ENCODE peak calls at places on chromosome 20, in seven cellular contexts. W, Y, P, I, T, F and Q are unnamed samples.
A peak's percentile ranks its signal among the peaks of the same experiment; 100 is the strongest.

GRCh38 chr20:7806831-7807230 is 133.4 kb downstream of the HAO1 start:
- DNase-seq in T (no peak), I (no peak), W (no peak), F (no peak), Y (no peak), P (peak; percentile 27), Q (no peak)

GRCh38 chr20:35021063-35021462 is 65.4 kb downstream of the MYH7B start:
- DNase-seq in P (peak; percentile 88), W (no peak), F (no peak), Y (peak; percentile 4), I (no peak), T (no peak), Q (no peak)

GRCh38 chr20:34643919-34644318 is 33.0 kb downstream of the PIGU start:
- DNase-seq in I (no peak), T (no peak), W (no peak), P (peak; percentile 92), Y (peak; percentile 40), F (peak; percentile 62), Q (no peak)

GRCh38 chr20:3796477-3797225 is 541 bp downstream of the CDC25B start:
- DNase-seq in T (no peak), P (no peak), I (no peak), Y (no peak), F (no peak), W (no peak), Q (no peak)

GRCh38 chr20:20498081-20498861 is 130.4 kb downstream of the INSM1 start:
- DNase-seq in I (no peak), W (no peak), T (no peak), F (peak; percentile 32), P (peak; percentile 4), Y (peak; percentile 14), Q (no peak)

GRCh38 chr20:31879143-31879987 is 8.9 kb downstream of the TTLL9 start:
- DNase-seq in F (peak; percentile 94), W (peak; percentile 93), I (peak; percentile 97), Y (peak; percentile 95), T (peak; percentile 90), P (peak; percentile 96), Q (peak; percentile 95)

GRCh38 chr20:6654490-6655247 is 112.8 kb upstream of the BMP2 start:
- DNase-seq in Y (peak; percentile 26), W (no peak), I (no peak), T (no peak), F (no peak), P (no peak), Q (no peak)

GRCh38 chr20:51463560-51463959 is 79.0 kb downstream of the NFATC2 start:
- DNase-seq in F (no peak), Y (no peak), T (no peak), I (no peak), W (no peak), P (no peak), Q (no peak)

GRCh38 chr20:51368461-51369211 is 173.9 kb downstream of the NFATC2 start:
- DNase-seq in W (no peak), I (no peak), T (no peak), P (no peak), F (no peak), Y (peak; percentile 50), Q (no peak)

GRCh38 chr20:4281258-4282055 is 266.1 kb upstream of the RNF24 start:
- DNase-seq in Y (no peak), F (no peak), T (no peak), W (no peak), I (no peak), P (no peak), Q (no peak)

GRCh38 chr20:56621730-56622129 is 7.4 kb upstream of the TFAP2C start:
- DNase-seq in W (no peak), P (no peak), T (no peak), Y (no peak), I (no peak), F (no peak), Q (no peak)

GRCh38 chr20:40651121-40651520 is 37.9 kb downstream of the MAFB start:
- DNase-seq in Y (peak; percentile 75), W (no peak), I (no peak), T (no peak), F (no peak), P (peak; percentile 69), Q (no peak)

GRCh38 chr20:63957004-63957689 is 931 bp upstream of the UCKL1 start:
- DNase-seq in Y (peak; percentile 66), P (peak; percentile 58), W (peak; percentile 65), T (peak; percentile 86), I (peak; percentile 68), F (peak; percentile 37), Q (peak; percentile 77)
- TF ChIP-seq CTCF in Y (peak; percentile 13), P (no peak), W (no peak), T (peak; percentile 10), I (no peak), F (peak; percentile 50), Q (no peak)

GRCh38 chr20:63453029-63453523 is 19.4 kb downstream of the KCNQ2 start:
- DNase-seq in F (no peak), P (no peak), T (no peak), Y (no peak), W (no peak), I (no peak), Q (peak; percentile 57)
- TF ChIP-seq CTCF in F (no peak), P (no peak), T (no peak), Y (no peak), W (peak; percentile 32), I (no peak), Q (peak; percentile 41)

GRCh38 chr20:63223121-63223825 is 7.3 kb upstream of the YTHDF1 start:
- DNase-seq in Y (peak; percentile 35), F (no peak), W (no peak), T (no peak), P (peak; percentile 46), I (peak; percentile 48), Q (peak; percentile 75)

GRCh38 chr20:63223826-63224207 is 7.9 kb upstream of the YTHDF1 start:
- DNase-seq in Y (no peak), I (no peak), W (no peak), T (no peak), F (no peak), P (no peak), Q (no peak)

GRCh38 chr20:63226020-63226943 is 9.4 kb upstream of the BIRC7 start:
- DNase-seq in T (no peak), I (no peak), F (no peak), P (no peak), Y (no peak), W (no peak), Q (peak; percentile 36)

GRCh38 chr20:63225082-63225454 is 9.1 kb upstream of the YTHDF1 start:
- DNase-seq in T (no peak), W (no peak), P (no peak), Y (no peak), I (no peak), F (no peak), Q (no peak)

DNA sequence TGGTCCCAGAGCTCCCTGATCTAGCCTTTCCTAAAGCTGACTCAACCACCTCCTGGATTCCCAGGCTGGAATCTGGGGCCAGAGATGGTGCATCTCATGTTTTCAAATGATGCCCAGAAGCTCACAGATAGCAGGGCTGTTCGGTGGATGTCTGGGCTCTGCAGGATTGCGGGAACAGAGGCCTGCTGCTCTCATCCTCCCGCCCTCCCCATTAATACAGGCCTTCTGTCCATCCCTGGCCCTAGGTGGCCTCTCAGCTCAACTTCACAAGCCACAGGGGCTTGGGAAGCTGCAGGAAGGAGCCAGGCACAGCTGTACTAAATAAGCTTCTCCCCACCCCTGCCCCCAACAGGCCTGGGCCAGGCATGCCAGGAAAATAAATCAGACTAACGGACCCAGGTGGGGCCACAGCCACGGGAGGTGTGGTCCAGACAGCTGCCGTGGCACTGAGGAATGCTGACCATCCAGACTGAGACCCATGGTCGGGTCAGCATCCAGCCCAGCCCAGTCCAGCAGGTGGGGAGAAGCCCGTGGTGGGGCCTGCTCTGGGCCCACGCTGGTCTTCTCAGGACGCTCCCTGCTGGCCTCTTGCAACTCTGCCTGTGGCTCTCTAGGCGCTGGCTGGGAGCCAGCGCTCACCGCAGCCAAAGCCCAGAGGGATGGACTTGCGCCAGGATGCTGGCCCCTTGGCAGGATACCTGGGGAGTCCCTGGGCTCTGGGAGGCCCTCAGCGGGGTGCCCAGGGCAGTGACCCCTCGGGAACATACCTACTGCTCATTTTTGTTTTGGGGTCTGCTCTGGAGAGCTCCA is 8.5 kb upstream of the YTHDF1 start:
- DNase-seq in W (peak; percentile 60), I (peak; percentile 75), Y (peak; percentile 74), T (no peak), F (no peak), P (peak; percentile 46), Q (peak; percentile 82)
- TF ChIP-seq CTCF in W (peak; percentile 39), I (peak; percentile 16), Y (peak; percentile 44), T (no peak), F (peak; percentile 42), P (peak; percentile 31), Q (no peak)

DNA sequence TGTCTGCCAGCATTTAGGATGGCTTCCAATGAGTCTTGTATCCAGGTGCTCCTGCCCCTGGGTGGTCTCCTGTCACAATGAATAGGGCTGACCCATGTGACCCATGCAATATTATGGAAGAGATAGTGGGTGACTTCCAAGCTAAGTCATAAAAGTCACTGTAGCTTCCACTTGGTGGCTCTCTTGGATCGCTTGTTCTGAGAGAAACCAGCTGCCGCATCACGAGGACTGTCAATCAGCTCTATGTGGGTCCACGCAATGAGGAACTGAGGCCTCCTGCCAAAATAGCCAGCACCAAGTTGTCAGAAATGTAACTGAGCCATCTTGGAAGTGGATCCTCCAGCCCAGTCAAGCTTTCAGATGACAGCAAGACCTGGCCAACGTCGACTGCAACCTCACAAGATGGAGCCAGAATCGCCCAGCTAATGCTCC is 14.9 kb upstream of the MATN4 start:
- DNase-seq in F (peak; percentile 10), I (peak; percentile 73), P (peak; percentile 63), W (peak; percentile 44), Y (no peak), T (peak; percentile 56), Q (peak; percentile 70)
- TF ChIP-seq CTCF in F (peak; percentile 27), I (peak; percentile 77), P (peak; percentile 2), W (peak; percentile 61), Y (peak; percentile 18), T (no peak), Q (peak; percentile 65)

DNA sequence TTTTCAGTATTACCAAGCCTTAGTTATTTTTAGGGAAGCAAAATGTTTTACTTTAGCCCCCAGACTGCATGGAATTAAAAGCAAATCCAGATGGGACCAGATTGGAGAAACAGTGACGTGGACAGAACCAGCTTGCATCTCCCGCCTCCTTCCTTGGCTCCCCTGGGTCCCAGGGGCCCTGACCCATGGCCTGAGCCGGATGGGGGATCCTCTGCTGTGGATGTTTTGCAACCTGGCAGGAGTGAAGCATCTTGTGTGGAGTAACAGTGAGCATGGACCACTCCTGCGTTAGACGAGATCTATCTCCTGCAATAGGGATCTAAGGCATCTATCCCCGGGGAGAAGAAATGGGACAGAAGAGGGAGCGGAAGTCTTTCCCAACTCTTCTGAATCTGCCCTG is 196.4 kb upstream of the CDH4 start:
- DNase-seq in P (no peak), T (no peak), W (no peak), F (no peak), I (no peak), Y (no peak), Q (no peak)
- TF ChIP-seq CTCF in P (no peak), T (no peak), W (no peak), F (no peak), I (no peak), Y (no peak), Q (no peak)